ENCODE peak calls at places on chromosomes 7 and 10, in nine cellular contexts. I, D, Y, L, S, E, T, M and Z are unnamed samples.

GRCh38 chr7:47474211-47474936 is 107.5 kb downstream of the TNS3 start:
- DNase-seq in I (no peak), E (no peak), T (no peak), D (no peak), Y (no peak), S (no peak), M (no peak), L (no peak), Z (no peak)

GRCh38 chr7:67450171-67450570 is 453.5 kb downstream of the TYW1 start:
- DNase-seq in M (no peak), S (no peak), I (no peak), E (no peak), T (no peak), D (no peak), Y (no peak), L (no peak), Z (no peak)

GRCh38 chr10:24357344-24358021 is 148.5 kb downstream of the KIAA1217 start:
- DNase-seq in Y (no peak), D (no peak), L (no peak), E (no peak), I (no peak), M (peak; percentile 47), S (no peak), T (no peak), Z (no peak)

GRCh38 chr7:117582219-117582704 is 102.4 kb downstream of the CFTR start:
- DNase-seq in S (no peak), L (no peak), T (no peak), E (peak; percentile 62), M (peak; percentile 83), Y (no peak), D (peak; percentile 99), I (peak; percentile 5), Z (no peak)

GRCh38 chr7:99210265-99210970 is 2.5 kb upstream of the KPNA7 start:
- DNase-seq in D (peak; percentile 37), I (no peak), Y (no peak), M (no peak), L (no peak), S (no peak), E (peak; percentile 69), T (no peak), Z (peak; percentile 4)

GRCh38 chr10:97366572-97366971 is 32.0 kb upstream of the FRAT2 start:
- DNase-seq in L (no peak), Y (no peak), E (no peak), D (no peak), S (no peak), M (no peak), T (no peak), I (no peak), Z (no peak)

GRCh38 chr7:10181996-10182395 is 791.7 kb upstream of the PHF14 start:
- DNase-seq in D (no peak), E (no peak), I (no peak), S (no peak), Y (peak; percentile 98), L (no peak), M (no peak), T (no peak), Z (peak; percentile 68)

GRCh38 chr7:82559203-82559805 is 115.7 kb upstream of the CACNA2D1 start:
- DNase-seq in L (no peak), Y (peak; percentile 99), D (no peak), E (peak; percentile 46), T (no peak), M (no peak), S (no peak), I (no peak), Z (peak; percentile 96)

GRCh38 chr10:57973451-57973850 is 294.2 kb downstream of the IPMK start:
- DNase-seq in I (no peak), E (no peak), S (no peak), L (no peak), T (no peak), D (no peak), Y (no peak), M (no peak), Z (no peak)

GRCh38 chr10:33157108-33157507 is 177.4 kb downstream of the NRP1 start:
- DNase-seq in M (no peak), I (no peak), T (no peak), S (no peak), L (no peak), Y (no peak), D (peak; percentile 86), E (no peak), Z (no peak)

GRCh38 chr10:78953124-78954008 is 115.4 kb upstream of the ZMIZ1 start:
- DNase-seq in I (no peak), E (peak; percentile 32), D (peak; percentile 57), L (no peak), Y (no peak), T (no peak), M (peak; percentile 59), S (peak; percentile 72), Z (no peak)

GRCh38 chr10:4109469-4109868 is 324.5 kb upstream of the KLF6 start:
- DNase-seq in S (no peak), Y (no peak), E (no peak), I (no peak), D (peak; percentile 20), M (no peak), T (no peak), L (no peak), Z (no peak)

GRCh38 chr7:66859794-66860645 is 61.0 kb upstream of the TMEM248 start:
- DNase-seq in L (no peak), T (no peak), E (no peak), D (no peak), S (no peak), I (no peak), Y (peak; percentile 17), M (peak; percentile 41), Z (peak; percentile 2)

GRCh38 chr10:110992011-110992800 is 72.8 kb downstream of the SHOC2 start:
- DNase-seq in D (no peak), L (no peak), E (no peak), T (no peak), I (no peak), S (no peak), Y (no peak), M (no peak), Z (no peak)